ENCODE peak calls at places on chromosomes 1 and 21, in nine cellular contexts. P, E, N, B, C, J, W, D and Q are unnamed samples.

GRCh38 chr21:31686272-31686913 is 26.9 kb downstream of the SOD1 start:
- DNase-seq in D (no peak), B (no peak), C (no peak), E (no peak), P (no peak), J (no peak), N (no peak), W (no peak), Q (no peak)

GRCh38 chr1:41689596-41689995 is 205.1 kb upstream of the EDN2 start:
- DNase-seq in E (no peak), N (no peak), C (no peak), B (no peak), J (no peak), P (no peak), D (peak), W (no peak), Q (peak)

GRCh38 chr1:19824541-19824940 is 9.5 kb upstream of the RNF186 start:
- DNase-seq in N (peak), W (no peak), B (no peak), C (no peak), E (no peak), D (no peak), P (no peak), J (no peak), Q (no peak)

GRCh38 chr1:68511254-68511653 is 14.4 kb upstream of the DEPDC1 start:
- DNase-seq in D (no peak), N (no peak), C (no peak), E (no peak), P (no peak), B (no peak), J (no peak), W (no peak), Q (no peak)

GRCh38 chr1:53511933-53512806 is 53.0 kb downstream of the DMRTB1 start:
- DNase-seq in W (no peak), C (no peak), B (peak), N (peak), D (no peak), E (peak), J (peak), P (no peak), Q (no peak)

GRCh38 chr21:38721983-38722382 is 83.7 kb upstream of the ETS2 start:
- DNase-seq in W (no peak), N (no peak), E (no peak), C (no peak), D (no peak), B (no peak), J (no peak), P (no peak), Q (no peak)

GRCh38 chr1:32651461-32652073 is 559 bp downstream of the RBBP4 start:
- DNase-seq in B (no peak), E (no peak), P (no peak), D (no peak), W (no peak), N (no peak), J (no peak), C (no peak), Q (no peak)

GRCh38 chr1:16204634-16205332 is 7.7 kb downstream of the ARHGEF19 start:
- DNase-seq in E (no peak), P (no peak), D (peak), W (peak), C (no peak), N (no peak), B (no peak), J (no peak), Q (no peak)

GRCh38 chr1:219713981-219714381 is 101.1 kb upstream of the ZC3H11B start:
- DNase-seq in B (no peak), N (no peak), P (no peak), W (no peak), D (no peak), E (no peak), C (no peak), J (no peak), Q (no peak)

GRCh38 chr1:67439277-67440029 is 9.3 kb upstream of the SERBP1 start:
- DNase-seq in W (no peak), C (no peak), P (no peak), D (no peak), E (no peak), B (no peak), J (no peak), N (no peak), Q (no peak)

GRCh38 chr1:193729429-193729828 is 543.0 kb upstream of the B3GALT2 start:
- DNase-seq in C (no peak), E (no peak), P (no peak), D (no peak), B (no peak), J (no peak), N (peak), W (no peak), Q (no peak)

GRCh38 chr1:109796484-109797305 is 33.0 kb upstream of the EPS8L3 start:
- DNase-seq in P (no peak), J (no peak), B (peak), D (no peak), N (peak), C (no peak), W (no peak), E (no peak), Q (no peak)

GRCh38 chr1:112409416-112409815 is 13.4 kb downstream of the CTTNBP2NL start:
- DNase-seq in C (no peak), D (no peak), N (no peak), E (no peak), W (no peak), J (no peak), P (no peak), B (no peak), Q (no peak)

GRCh38 chr1:42055061-42055460 is 98.1 kb upstream of the GUCA2B start:
- DNase-seq in E (no peak), W (no peak), D (no peak), J (no peak), N (no peak), B (no peak), C (no peak), P (no peak), Q (no peak)

GRCh38 chr1:147452809-147453208 is 88.5 kb upstream of the BCL9 start:
- DNase-seq in N (no peak), W (no peak), E (no peak), B (no peak), C (no peak), J (no peak), P (no peak), D (no peak), Q (no peak)

GRCh38 chr1:33435096-33435820 is 4.4 kb upstream of the PHC2 start:
- DNase-seq in N (peak), B (no peak), C (no peak), P (no peak), E (no peak), J (no peak), D (no peak), W (no peak), Q (no peak)

GRCh38 chr21:45545691-45546531 is 3.7 kb upstream of the SLC19A1 start:
- DNase-seq in D (peak), J (peak), B (no peak), E (peak), W (no peak), P (no peak), N (no peak), C (no peak), Q (peak)

GRCh38 chr1:247421074-247421473 is 5.1 kb downstream of the NLRP3 start:
- DNase-seq in B (no peak), J (no peak), E (no peak), W (no peak), C (no peak), N (no peak), D (no peak), P (no peak), Q (no peak)

GRCh38 chr1:213376862-213377372 is 325.9 kb downstream of the RPS6KC1 start:
- DNase-seq in P (no peak), N (no peak), W (peak), D (no peak), C (no peak), B (no peak), J (no peak), E (no peak), Q (no peak)

GRCh38 chr1:117674521-117675400 is 68.9 kb downstream of the TENT5C start:
- DNase-seq in W (no peak), P (no peak), C (no peak), B (no peak), D (no peak), E (no peak), J (no peak), N (peak), Q (no peak)

GRCh38 chr1:111140680-111140967 is 601 bp downstream of the CEPT1 start:
- DNase-seq in E (no peak), D (no peak), C (no peak), P (no peak), B (no peak), J (no peak), W (peak), N (peak), Q (no peak)

GRCh38 chr1:91900538-91900937 is 14.6 kb upstream of the TGFBR3 start:
- DNase-seq in W (no peak), D (no peak), N (peak), P (no peak), J (no peak), C (no peak), B (no peak), E (no peak), Q (no peak)

GRCh38 chr1:84480658-84481057 is 1.6 kb downstream of the RPF1 start:
- DNase-seq in P (no peak), E (no peak), C (no peak), N (no peak), B (no peak), W (no peak), J (no peak), D (no peak), Q (no peak)

DNA sequence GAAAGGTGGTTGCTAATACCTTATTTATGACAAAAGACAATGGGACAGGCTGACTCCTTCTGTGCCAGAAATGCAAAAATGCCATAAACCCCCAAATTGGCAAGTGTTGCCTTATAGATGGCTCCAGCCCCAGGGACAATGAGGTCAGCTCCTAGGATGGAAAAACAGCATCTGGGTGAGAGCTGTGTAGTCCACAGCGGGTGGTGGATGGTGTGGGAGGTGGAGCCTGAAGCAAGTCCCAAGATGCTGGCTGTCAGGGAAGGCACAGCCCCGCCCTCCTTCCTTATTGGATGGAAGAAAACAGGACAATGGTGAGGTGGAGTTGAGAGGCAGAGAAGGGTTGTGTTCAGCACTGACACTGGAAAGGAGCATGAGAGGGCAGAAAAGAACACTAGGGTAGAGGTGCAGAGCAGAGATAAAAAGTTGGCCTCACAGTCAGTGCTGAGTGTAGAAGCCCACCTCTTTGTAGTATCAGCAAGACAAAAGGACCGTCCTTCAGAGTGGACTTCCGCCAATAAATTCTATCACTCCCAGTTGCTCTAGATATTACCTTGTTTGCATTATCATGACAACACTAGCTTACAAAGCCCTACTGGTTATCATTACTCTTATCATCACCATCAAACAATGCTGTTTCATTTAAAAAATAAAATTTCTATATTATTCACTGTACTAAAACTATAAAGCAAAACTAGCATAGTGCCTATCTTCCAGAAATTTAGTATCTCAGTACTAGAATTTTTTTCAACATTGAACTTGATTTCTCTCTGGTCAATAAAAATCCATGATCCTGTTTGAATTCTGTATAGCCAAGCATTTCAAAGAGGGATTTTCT is 3.7 kb upstream of the SDE2 start:
- DNase-seq in P (peak), D (peak), J (peak), N (peak), W (peak), B (peak), E (peak), C (peak), Q (no peak)
- H3K4me3 ChIP-seq in P (peak), D (no peak), J (peak), N (no peak), W (no peak), B (no peak), E (no peak), C (no peak), Q (no peak)

GRCh38 chr1:180571832-180572636 is 13.3 kb downstream of the OVAAL start:
- DNase-seq in P (no peak), N (peak), C (no peak), E (no peak), J (no peak), W (no peak), D (no peak), B (no peak), Q (no peak)
- H3K27ac ChIP-seq in P (no peak), N (no peak), C (no peak), E (no peak), J (peak), W (no peak), D (no peak), B (no peak), Q (no peak)

GRCh38 chr1:241542199-241542907 is 10.2 kb downstream of the KMO start:
- DNase-seq in E (no peak), J (no peak), B (no peak), P (no peak), W (no peak), D (no peak), N (no peak), C (no peak), Q (no peak)
- TF ChIP-seq CTCF in E (no peak), J (no peak), B (no peak), P (no peak), W (no peak), D (no peak), N (no peak), C (no peak), Q (no peak)

DNA sequence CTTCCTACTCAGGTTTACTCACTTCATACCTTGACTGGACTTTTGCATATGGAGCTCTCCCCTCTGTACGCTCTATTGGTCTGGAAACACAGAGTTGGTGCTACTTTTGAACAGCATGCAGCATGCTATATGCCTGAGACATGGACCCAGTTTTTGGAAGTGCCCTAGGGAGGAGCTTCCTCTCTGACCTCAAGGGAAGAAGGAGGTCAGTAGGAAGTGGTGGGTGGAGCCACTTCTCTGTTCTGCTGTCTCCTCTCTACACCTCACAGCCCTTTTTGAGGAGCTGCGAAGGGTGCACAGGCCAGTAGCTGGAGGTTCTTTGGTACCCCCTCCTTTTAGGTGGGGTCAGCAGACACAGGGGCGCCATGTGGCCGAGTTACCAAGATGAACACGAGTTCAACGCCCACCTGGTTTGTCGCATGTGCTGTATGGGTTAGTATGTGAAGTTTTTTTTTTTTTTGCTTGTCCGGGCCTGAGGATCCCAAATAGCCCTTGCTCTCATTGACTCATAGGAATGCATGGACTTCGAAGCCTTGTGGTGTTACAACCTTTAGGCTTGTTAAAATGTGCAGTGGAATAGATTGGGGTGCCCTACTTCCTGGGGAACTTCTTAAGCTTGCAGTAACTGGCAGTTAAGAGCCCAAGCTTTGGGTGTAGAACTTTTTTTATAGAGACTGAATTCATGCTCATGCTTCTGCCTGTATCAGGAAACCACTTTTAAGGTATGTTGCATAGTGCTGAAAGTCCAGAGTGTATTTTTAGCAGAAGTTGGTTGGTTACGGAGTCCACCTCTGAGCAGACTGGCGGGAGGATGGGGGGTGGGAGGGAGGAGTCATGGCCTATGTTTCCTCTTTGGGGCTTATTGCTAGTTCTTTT is 10.7 kb downstream of the MACF1 start:
- DNase-seq in P (no peak), N (no peak), E (peak), B (no peak), W (no peak), J (no peak), C (no peak), D (peak), Q (no peak)
- H3K4me3 ChIP-seq in P (peak), N (no peak), E (peak), B (peak), W (no peak), J (peak), C (no peak), D (peak), Q (peak)

GRCh38 chr1:145717833-145718232 is 1.5 kb upstream of the CD160 start:
- DNase-seq in J (no peak), P (no peak), N (no peak), D (no peak), B (no peak), C (no peak), E (no peak), W (no peak), Q (no peak)

GRCh38 chr1:145719230-145720079 is at the start of gene CD160:
- DNase-seq in D (peak), W (peak), B (no peak), P (no peak), E (no peak), C (no peak), J (no peak), N (no peak), Q (no peak)

GRCh38 chr1:145720556-145720877 is 1.2 kb downstream of the CD160 start:
- DNase-seq in J (no peak), W (peak), C (no peak), B (no peak), E (no peak), D (peak), P (no peak), N (peak), Q (no peak)

GRCh38 chr1:145716641-145717061 is 2.6 kb upstream of the CD160 start:
- DNase-seq in B (no peak), J (no peak), P (no peak), W (no peak), E (no peak), C (no peak), D (no peak), N (no peak), Q (peak)

GRCh38 chr1:145720878-145721671 is 1.8 kb downstream of the CD160 start:
- DNase-seq in P (peak), J (peak), C (no peak), D (peak), W (peak), B (peak), E (peak), N (peak), Q (peak)
- H3K27ac ChIP-seq in P (no peak), J (no peak), C (no peak), D (peak), W (no peak), B (no peak), E (no peak), N (peak), Q (no peak)

GRCh38 chr1:121586369-121587229 is 401.8 kb downstream of the SRGAP2C start:
- DNase-seq in J (no peak), N (no peak), D (no peak), W (peak), C (no peak), B (no peak), P (no peak), E (no peak), Q (no peak)
- TF ChIP-seq CTCF in J (no peak), N (no peak), D (no peak), W (no peak), C (no peak), B (no peak), P (no peak), E (no peak), Q (no peak)